ENCODE peak calls at places on chromosomes 1 and 21, in four cellular contexts. Y is naive B cell; O is astrocyte of the spinal cord; J is activated naive CD4-positive, alpha-beta T cell treated with Interleukin-2 at 50 U/mL for 16 hours. H is an unnamed sample.

GRCh38 chr1:231232870-231233734 is 7.9 kb upstream of the GNPAT start:
- DNase-seq in Y (peak), O (no peak), J (no peak), H (no peak)

GRCh38 chr1:160243767-160244166 is 18.6 kb downstream of the DCAF8 start:
- DNase-seq in O (no peak), Y (no peak), J (no peak), H (no peak)

GRCh38 chr1:77847621-77848080 is 40.8 kb upstream of the NEXN start:
- DNase-seq in Y (peak), O (no peak), J (no peak), H (peak)

GRCh38 chr1:10932088-10932487 is 80.4 kb upstream of the TARDBP start:
- DNase-seq in Y (no peak), J (peak), O (no peak), H (peak)

GRCh38 chr1:38041941-38042834 is 4.4 kb downstream of the POU3F1 start:
- DNase-seq in Y (no peak), J (no peak), O (no peak), H (no peak)

GRCh38 chr21:35833991-35834390 is 226.3 kb downstream of the SETD4 start:
- DNase-seq in Y (no peak), O (no peak), J (no peak), H (no peak)

GRCh38 chr1:25933479-25934365 is 27.5 kb upstream of the STMN1 start:
- DNase-seq in J (no peak), O (no peak), Y (no peak), H (no peak)

GRCh38 chr1:41320860-41321259 is 40.4 kb upstream of the FOXO6 start:
- DNase-seq in J (no peak), Y (no peak), O (no peak), H (no peak)

GRCh38 chr21:15397258-15397657 is 332.5 kb upstream of the NRIP1 start:
- DNase-seq in O (no peak), J (no peak), Y (no peak), H (no peak)

GRCh38 chr1:33657833-33658232 is 185.4 kb downstream of the ZSCAN20 start:
- DNase-seq in Y (no peak), J (no peak), O (no peak), H (no peak)

GRCh38 chr1:211527888-211528287 is 35.9 kb upstream of the RD3 start:
- DNase-seq in J (no peak), Y (no peak), O (no peak), H (no peak)

GRCh38 chr1:237794071-237794470 is 96.7 kb downstream of the ZP4 start:
- DNase-seq in J (no peak), Y (no peak), O (no peak), H (no peak)

GRCh38 chr1:168319691-168320090 is 39.0 kb downstream of the TBX19 start:
- DNase-seq in Y (no peak), O (no peak), J (no peak), H (no peak)

GRCh38 chr1:205480349-205481278 is 23.9 kb upstream of the CDK18 start:
- DNase-seq in O (no peak), J (peak), Y (peak), H (peak)

GRCh38 chr1:217379338-217379737 is 251.6 kb downstream of the GPATCH2 start:
- DNase-seq in O (no peak), Y (no peak), J (no peak), H (no peak)

GRCh38 chr1:86110451-86111129 is 46.0 kb downstream of the COL24A1 start:
- DNase-seq in J (no peak), Y (no peak), O (no peak), H (no peak)

GRCh38 chr21:38377165-38378093 is 120.6 kb downstream of the KCNJ15 start:
- DNase-seq in Y (no peak), O (no peak), J (no peak), H (no peak)

GRCh38 chr1:101976161-101976560 is 20.6 kb downstream of the OLFM3 start:
- DNase-seq in O (no peak), Y (no peak), J (no peak), H (no peak)

GRCh38 chr1:54312874-54313316 is 93.3 kb downstream of the SSBP3 start:
- DNase-seq in O (peak), J (no peak), Y (no peak), H (no peak)

GRCh38 chr1:26094076-26094669 is 17.5 kb upstream of the PDIK1L start:
- DNase-seq in Y (no peak), O (no peak), J (no peak), H (no peak)

GRCh38 chr1:155184835-155185782 is 11.5 kb downstream of the TRIM46 start:
- DNase-seq in Y (peak), J (no peak), O (no peak), H (no peak)

GRCh38 chr1:23376890-23377811 is 7.5 kb upstream of the ZNF436 start:
- DNase-seq in J (no peak), O (peak), Y (no peak), H (no peak)

GRCh38 chr1:7373251-7373650 is 397.8 kb upstream of the VAMP3 start:
- DNase-seq in Y (no peak), O (no peak), J (no peak), H (no peak)

GRCh38 chr21:46083271-46084040 is 14.5 kb upstream of the COL6A2 start:
- DNase-seq in J (no peak), Y (no peak), O (peak), H (no peak)

GRCh38 chr1:41840592-41841246 is 78.0 kb downstream of the HIVEP3 start:
- DNase-seq in Y (no peak), J (no peak), O (peak), H (no peak)

GRCh38 chr1:38690790-38691189 is 168.8 kb downstream of the RRAGC start:
- DNase-seq in O (no peak), Y (no peak), J (no peak), H (no peak)

H was measured in stimulated activated naive CD8-positive, alpha-beta T cell treated with anti-CD3 and anti-CD28 coated beads, Interleukin-15, Interleukin-2, amounts not matched to agents 100 U/mL and 50 U/mL, for 24 hours.